ENCODE peak calls at places on chromosomes 11 and 22, in six cellular contexts. D is brain microvascular endothelial cell, P is activated T-cell treated with anti-CD3 and anti-CD28 coated beads for 1 hour, S is mammary epithelial cell, W is NCI-H187 treated with DMSO at 0.1 percent for 48 hours, G is Kasumi-1. I is an unnamed sample.

GRCh38 chr11:66285250-66285947 is 3.5 kb downstream of the YIF1A start:
- DNase-seq in D (no peak), P (no peak), S (no peak), W (no peak), G (no peak), I (no peak)

GRCh38 chr11:9831122-9831521 is 167.2 kb downstream of the SWAP70 start:
- DNase-seq in D (no peak), P (no peak), S (no peak), W (no peak), G (no peak), I (no peak)

GRCh38 chr11:67356867-67357561 is 3.7 kb upstream of the POLD4 start:
- DNase-seq in D (no peak), P (peak), S (peak), W (peak), G (peak), I (peak)

GRCh38 chr11:110473666-110474065 is 43.9 kb downstream of the FDX1 start:
- DNase-seq in D (no peak), P (no peak), S (no peak), W (no peak), G (no peak), I (no peak)

GRCh38 chr11:57779275-57779674 is 17.7 kb downstream of the CTNND1 start:
- DNase-seq in D (peak), P (no peak), S (peak), W (no peak), G (no peak), I (no peak)

GRCh38 chr22:48900327-48900597 is 927.4 kb downstream of the BRD1 start:
- DNase-seq in D (no peak), P (no peak), S (no peak), W (no peak), G (no peak), I (peak)

GRCh38 chr11:31966846-31967245 is 124.0 kb upstream of the RCN1 start:
- DNase-seq in D (no peak), P (no peak), S (no peak), W (no peak), G (no peak), I (no peak)

GRCh38 chr11:130513132-130513531 is 64.7 kb downstream of the ADAMTS15 start:
- DNase-seq in D (no peak), P (no peak), S (no peak), W (no peak), G (no peak), I (peak)

GRCh38 chr11:62025429-62026105 is 58.1 kb upstream of the FTH1 start:
- DNase-seq in D (peak), P (peak), S (peak), W (no peak), G (peak), I (peak)

GRCh38 chr11:45097721-45098493 is 48.5 kb upstream of the PRDM11 start:
- DNase-seq in D (peak), P (no peak), S (peak), W (no peak), G (peak), I (no peak)

GRCh38 chr11:129861702-129862107 is 33.7 kb downstream of the NFRKB start:
- DNase-seq in D (peak), P (no peak), S (peak), W (no peak), G (no peak), I (peak)

GRCh38 chr22:27115816-27116256 is 458.4 kb downstream of the MIAT start:
- DNase-seq in D (peak), P (no peak), S (peak), W (no peak), G (no peak), I (no peak)

GRCh38 chr22:18033204-18033998 is 9.0 kb upstream of the MICAL3 start:
- DNase-seq in D (no peak), P (no peak), S (no peak), W (no peak), G (no peak), I (no peak)

GRCh38 chr11:70536051-70536877 is 137.9 kb downstream of the CTTN start:
- DNase-seq in D (no peak), P (no peak), S (no peak), W (no peak), G (no peak), I (no peak)

GRCh38 chr11:88359529-88359928 is 22.0 kb upstream of the CTSC start:
- DNase-seq in D (no peak), P (no peak), S (no peak), W (no peak), G (peak), I (no peak)

GRCh38 chr11:119592642-119593041 is 136.4 kb downstream of the NECTIN1 start:
- DNase-seq in D (no peak), P (no peak), S (no peak), W (no peak), G (no peak), I (peak)

I was measured in ureter.